ENCODE peak calls at places on chromosomes 7 and 10, in eight cellular contexts. T is iris pigment epithelial cell, J is kidney tubule cell, M is natural killer cell, D is anterior cingulate cortex, N is psoas muscle, H is lung, P is GM20000. E is an unnamed sample.

GRCh38 chr10:9015005-9015404 is 960.5 kb downstream of the GATA3 start:
- DNase-seq in T (peak; percentile 36), J (no peak), M (no peak), D (no peak), N (no peak), H (no peak), P (no peak), E (no peak)

GRCh38 chr7:118286131-118286530 is 61.6 kb downstream of the ANKRD7 start:
- DNase-seq in T (no peak), J (no peak), M (no peak), D (no peak), N (no peak), H (no peak), P (peak; percentile 2), E (no peak)

GRCh38 chr10:3783313-3783689 is 1.7 kb downstream of the KLF6 start:
- DNase-seq in T (peak; percentile 75), J (peak; percentile 61), M (peak; percentile 63), D (peak; percentile 35), N (peak; percentile 65), H (no peak), P (peak; percentile 83), E (peak; percentile 47)

GRCh38 chr7:10106609-10107008 is 867.1 kb upstream of the PHF14 start:
- DNase-seq in T (no peak), J (peak; percentile 12), M (no peak), D (no peak), N (no peak), H (no peak), P (no peak), E (no peak)

GRCh38 chr10:68526634-68527132 is 640 bp downstream of the SLC25A16 start:
- DNase-seq in T (no peak), J (no peak), M (no peak), D (no peak), N (no peak), H (no peak), P (no peak), E (no peak)

GRCh38 chr7:84264341-84264740 is 69.8 kb upstream of the SEMA3A start:
- DNase-seq in T (no peak), J (no peak), M (no peak), D (no peak), N (no peak), H (no peak), P (no peak), E (no peak)

GRCh38 chr7:2076649-2077064 is 156.1 kb downstream of the MAD1L1 start:
- DNase-seq in T (no peak), J (no peak), M (no peak), D (no peak), N (no peak), H (no peak), P (no peak), E (no peak)

GRCh38 chr7:150941983-150942590 is 36.0 kb downstream of the KCNH2 start:
- DNase-seq in T (no peak), J (peak; percentile 64), M (no peak), D (no peak), N (no peak), H (no peak), P (no peak), E (peak; percentile 21)

GRCh38 chr10:85946713-85947326 is 419.8 kb downstream of the GRID1 start:
- DNase-seq in T (no peak), J (no peak), M (no peak), D (no peak), N (no peak), H (no peak), P (peak; percentile 30), E (no peak)

GRCh38 chr7:141630621-141631020 is 71.3 kb downstream of the DENND11 start:
- DNase-seq in T (no peak), J (no peak), M (no peak), D (no peak), N (no peak), H (no peak), P (no peak), E (no peak)

GRCh38 chr10:13351340-13351915 is 3.3 kb upstream of the SEPHS1 start:
- DNase-seq in T (no peak), J (no peak), M (no peak), D (no peak), N (no peak), H (no peak), P (peak; percentile 32), E (no peak)

GRCh38 chr7:121069346-121070100 is 81.0 kb downstream of the CPED1 start:
- DNase-seq in T (peak; percentile 59), J (no peak), M (no peak), D (no peak), N (no peak), H (no peak), P (no peak), E (no peak)

GRCh38 chr7:127885843-127886242 is 145.4 kb downstream of the LRRC4 start:
- DNase-seq in T (peak; percentile 77), J (peak; percentile 53), M (no peak), D (peak; percentile 6), N (no peak), H (no peak), P (no peak), E (no peak)

GRCh38 chr7:143934526-143935340 is at the start of gene OR2F2:
- DNase-seq in T (peak; percentile 92), J (no peak), M (no peak), D (no peak), N (no peak), H (no peak), P (no peak), E (no peak)

GRCh38 chr10:107032700-107033401 is 131.7 kb downstream of the SORCS1 start:
- DNase-seq in T (no peak), J (no peak), M (no peak), D (no peak), N (no peak), H (no peak), P (no peak), E (no peak)

GRCh38 chr7:20327047-20327446 is 3.7 kb upstream of the ITGB8 start:
- DNase-seq in T (peak; percentile 67), J (peak; percentile 89), M (no peak), D (no peak), N (no peak), H (no peak), P (no peak), E (no peak)

GRCh38 chr10:113517165-113517892 is 35.5 kb upstream of the HABP2 start:
- DNase-seq in T (no peak), J (no peak), M (no peak), D (no peak), N (no peak), H (no peak), P (no peak), E (no peak)

GRCh38 chr7:73810991-73811360 is 19.8 kb upstream of the CLDN4 start:
- DNase-seq in T (no peak), J (no peak), M (no peak), D (no peak), N (no peak), H (no peak), P (no peak), E (no peak)

GRCh38 chr7:104267701-104268368 is 60.0 kb upstream of the ORC5 start:
- DNase-seq in T (peak; percentile 38), J (peak; percentile 25), M (no peak), D (no peak), N (no peak), H (no peak), P (no peak), E (no peak)

GRCh38 chr10:126459878-126460481 is 71.7 kb upstream of the ADAM12 start:
- DNase-seq in T (peak; percentile 84), J (peak; percentile 99), M (no peak), D (no peak), N (no peak), H (no peak), P (no peak), E (no peak)

GRCh38 chr7:155998766-155999630 is 186.7 kb upstream of the SHH start:
- DNase-seq in T (no peak), J (no peak), M (no peak), D (no peak), N (no peak), H (no peak), P (no peak), E (no peak)

GRCh38 chr7:159105845-159106614 is 38.6 kb downstream of the VIPR2 start:
- DNase-seq in T (peak; percentile 19), J (peak; percentile 23), M (no peak), D (no peak), N (peak; percentile 7), H (no peak), P (no peak), E (no peak)

E was measured in T-helper 17 cell.